ENCODE peak calls at places on chromosomes 12 and 14, in six cellular contexts. N, A, V, B, R and J are unnamed samples.

GRCh38 chr12:93802698-93803097 is 125.5 kb downstream of the CRADD start:
- DNase-seq in R (no peak), V (no peak), A (no peak), B (no peak), N (no peak), J (no peak)

GRCh38 chr12:120978296-120979219 is at the start of gene HNF1A:
- DNase-seq in B (no peak), N (no peak), V (no peak), A (no peak), R (no peak), J (no peak)

GRCh38 chr14:95245334-95245733 is 74.4 kb downstream of the CLMN start:
- DNase-seq in V (no peak), R (no peak), N (no peak), A (no peak), B (no peak), J (no peak)

GRCh38 chr12:52004042-52004648 is 2.6 kb upstream of the TAMALIN start:
- DNase-seq in N (no peak), A (no peak), V (peak; percentile 87), R (no peak), B (no peak), J (no peak)

GRCh38 chr14:100592461-100592871 is 5.2 kb upstream of the BEGAIN start:
- DNase-seq in N (peak; percentile 59), B (no peak), A (no peak), V (no peak), R (no peak), J (no peak)

GRCh38 chr12:49578471-49579112 is 10.7 kb upstream of the MCRS1 start:
- DNase-seq in R (no peak), B (no peak), N (no peak), A (no peak), V (no peak), J (no peak)

GRCh38 chr14:55418411-55418810 is 6.8 kb upstream of the ATG14 start:
- DNase-seq in B (no peak), A (no peak), V (no peak), N (no peak), R (no peak), J (no peak)

GRCh38 chr12:106760184-106760531 is 14.3 kb upstream of the RIC8B start:
- DNase-seq in A (no peak), N (peak; percentile 69), V (no peak), R (no peak), B (no peak), J (peak; percentile 17)

GRCh38 chr12:55696796-55697462 is 10.8 kb downstream of the ITGA7 start:
- DNase-seq in A (no peak), N (no peak), R (no peak), V (no peak), B (no peak), J (no peak)

GRCh38 chr14:95291859-95292542 is 27.7 kb downstream of the CLMN start:
- DNase-seq in N (no peak), B (no peak), V (no peak), A (no peak), R (no peak), J (no peak)

GRCh38 chr12:130981156-130981789 is 27.6 kb downstream of the ADGRD1 start:
- DNase-seq in R (no peak), B (no peak), A (no peak), N (no peak), V (no peak), J (no peak)

GRCh38 chr12:89417246-89417977 is 65.1 kb upstream of the DUSP6 start:
- DNase-seq in N (no peak), A (no peak), V (peak; percentile 23), R (no peak), B (peak; percentile 31), J (no peak)

GRCh38 chr12:6612247-6612646 is 5.1 kb upstream of the CHD4 start:
- DNase-seq in R (no peak), A (no peak), V (no peak), B (no peak), N (peak; percentile 74), J (peak; percentile 33)

GRCh38 chr12:37547611-37548010 is 769.0 kb upstream of the ALG10B start:
- DNase-seq in B (no peak), R (no peak), V (no peak), A (no peak), N (no peak), J (no peak)

GRCh38 chr12:12461281-12461922 is 101.3 kb downstream of the DUSP16 start:
- DNase-seq in N (peak; percentile 74), B (no peak), A (peak; percentile 22), R (no peak), V (no peak), J (no peak)

GRCh38 chr12:95231190-95231589 is 13.6 kb downstream of the VEZT start:
- DNase-seq in R (no peak), B (no peak), V (peak; percentile 56), A (no peak), N (no peak), J (no peak)

GRCh38 chr14:83765200-83765599 is 1764.7 kb upstream of the FLRT2 start:
- DNase-seq in V (no peak), A (no peak), R (no peak), B (no peak), N (no peak), J (no peak)

GRCh38 chr14:57889245-57889644 is 23.4 kb upstream of the SLC35F4 start:
- DNase-seq in N (no peak), V (peak; percentile 6), R (no peak), A (no peak), B (peak; percentile 5), J (no peak)

GRCh38 chr14:91225025-91225424 is 19.5 kb downstream of the GPR68 start:
- DNase-seq in V (no peak), B (no peak), R (no peak), N (no peak), A (no peak), J (no peak)

GRCh38 chr14:51211149-51211548 is 28.9 kb upstream of the TMX1 start:
- DNase-seq in A (no peak), R (no peak), V (no peak), B (no peak), N (no peak), J (no peak)

GRCh38 chr14:36056846-36057245 is 119.7 kb downstream of the PTCSC3 start:
- DNase-seq in N (no peak), A (no peak), B (no peak), V (no peak), R (no peak), J (no peak)

GRCh38 chr14:22545842-22546721 is 42.9 kb downstream of the DAD1 start:
- DNase-seq in N (peak; percentile 78), R (no peak), V (peak; percentile 79), B (no peak), A (no peak), J (no peak)

GRCh38 chr14:60183724-60184596 is 18.8 kb upstream of the DHRS7 start:
- DNase-seq in N (no peak), R (no peak), V (no peak), B (peak; percentile 49), A (no peak), J (peak; percentile 9)

GRCh38 chr12:90909069-90909676 is 45.8 kb downstream of the CCER1 start:
- DNase-seq in R (no peak), V (peak; percentile 45), A (no peak), B (no peak), N (no peak), J (no peak)